ENCODE peak calls at places on chromosomes 4 and X, in nine cellular contexts. D is CD4-positive, alpha-beta T cell; S is tibial artery; B is brain microvascular endothelial cell; N is endothelial cell; Y is lower leg skin; J is HFFc6; C is astrocyte of the spinal cord; M is sigmoid colon. F is an unnamed sample.

GRCh38 chr4:7945709-7946380 is 6.2 kb upstream of the AFAP1 start:
- DNase-seq in D (no peak), S (no peak), B (no peak), N (no peak), Y (no peak), J (no peak), C (no peak), M (peak), F (peak)

GRCh38 chrX:153590961-153591956 is 7.7 kb downstream of the CCNQ start:
- DNase-seq in D (no peak), S (no peak), B (no peak), N (no peak), Y (no peak), J (no peak), C (no peak), M (no peak), F (no peak)

GRCh38 chrX:151000901-151001301 is 17.8 kb downstream of the HMGB3 start:
- DNase-seq in D (no peak), S (no peak), B (no peak), N (no peak), Y (no peak), J (no peak), C (no peak), M (no peak), F (peak)

GRCh38 chr4:119682080-119682479 is 53.5 kb upstream of the PDE5A start:
- DNase-seq in D (no peak), S (no peak), B (no peak), N (no peak), Y (no peak), J (no peak), C (no peak), M (no peak), F (no peak)

GRCh38 chrX:115017455-115017854 is at the start of gene IL13RA2:
- DNase-seq in D (no peak), S (no peak), B (peak), N (peak), Y (no peak), J (no peak), C (no peak), M (no peak), F (no peak)

GRCh38 chr4:6471303-6472007 is 959 bp downstream of the PPP2R2C start:
- DNase-seq in D (no peak), S (no peak), B (no peak), N (no peak), Y (peak), J (no peak), C (peak), M (peak), F (no peak)

GRCh38 chr4:67549123-67549522 is 3.8 kb upstream of the CENPC start:
- DNase-seq in D (no peak), S (no peak), B (no peak), N (no peak), Y (no peak), J (no peak), C (no peak), M (no peak), F (no peak)

GRCh38 chrX:106802388-106803275 is at the start of gene TBC1D8B:
- DNase-seq in D (peak), S (peak), B (peak), N (peak), Y (peak), J (peak), C (peak), M (peak), F (peak)

GRCh38 chr4:1208970-1209704 is 36.8 kb upstream of the SPON2 start:
- DNase-seq in D (no peak), S (peak), B (no peak), N (no peak), Y (no peak), J (no peak), C (no peak), M (peak), F (no peak)

GRCh38 chr4:1196421-1197183 is 24.2 kb upstream of the SPON2 start:
- DNase-seq in D (no peak), S (no peak), B (no peak), N (no peak), Y (no peak), J (no peak), C (no peak), M (peak), F (no peak)

GRCh38 chrX:23570674-23571343 is 96.5 kb upstream of the PRDX4 start:
- DNase-seq in D (no peak), S (no peak), B (no peak), N (no peak), Y (no peak), J (no peak), C (no peak), M (no peak), F (no peak)

GRCh38 chrX:10172867-10173266 is 16.1 kb downstream of the CLCN4 start:
- DNase-seq in D (no peak), S (no peak), B (no peak), N (no peak), Y (no peak), J (no peak), C (no peak), M (no peak), F (peak)

GRCh38 chrX:13649823-13650222 is 3.1 kb upstream of the TCEANC start:
- DNase-seq in D (no peak), S (no peak), B (peak), N (no peak), Y (no peak), J (no peak), C (peak), M (no peak), F (peak)

GRCh38 chr4:97605927-97606326 is 537.3 kb downstream of the STPG2 start:
- DNase-seq in D (no peak), S (no peak), B (no peak), N (no peak), Y (no peak), J (no peak), C (no peak), M (no peak), F (no peak)

GRCh38 chr4:15720846-15721245 is 18.0 kb downstream of the BST1 start:
- DNase-seq in D (no peak), S (no peak), B (no peak), N (no peak), Y (no peak), J (no peak), C (no peak), M (no peak), F (no peak)

GRCh38 chrX:9730078-9730477 is 35.6 kb downstream of the GPR143 start:
- DNase-seq in D (no peak), S (no peak), B (no peak), N (no peak), Y (no peak), J (no peak), C (no peak), M (no peak), F (no peak)

GRCh38 chr4:145473203-145473602 is 8.4 kb upstream of the SMAD1 start:
- DNase-seq in D (no peak), S (no peak), B (no peak), N (no peak), Y (no peak), J (no peak), C (no peak), M (no peak), F (no peak)

GRCh38 chrX:77436682-77437081 is 10.5 kb upstream of the FGF16 start:
- DNase-seq in D (no peak), S (no peak), B (peak), N (no peak), Y (no peak), J (peak), C (no peak), M (no peak), F (no peak)

GRCh38 chrX:29466441-29466840 is 748.9 kb upstream of the MAGEB2 start:
- DNase-seq in D (no peak), S (no peak), B (no peak), N (no peak), Y (no peak), J (no peak), C (peak), M (no peak), F (peak)

GRCh38 chr4:160848901-160849735 is 1314.7 kb downstream of the FSTL5 start:
- DNase-seq in D (no peak), S (no peak), B (peak), N (no peak), Y (no peak), J (no peak), C (peak), M (no peak), F (peak)

GRCh38 chrX:149275836-149276235 is 229.3 kb downstream of the IDS start:
- DNase-seq in D (no peak), S (no peak), B (no peak), N (no peak), Y (no peak), J (no peak), C (no peak), M (no peak), F (peak)

GRCh38 chr4:4270529-4270928 is 19.4 kb downstream of the LYAR start:
- DNase-seq in D (no peak), S (no peak), B (peak), N (no peak), Y (no peak), J (no peak), C (no peak), M (no peak), F (no peak)

GRCh38 chrX:79361192-79361870 is 5.8 kb downstream of the ITM2A start:
- DNase-seq in D (no peak), S (no peak), B (no peak), N (no peak), Y (no peak), J (no peak), C (no peak), M (no peak), F (no peak)

GRCh38 chrX:1147641-1148515 is 64.6 kb downstream of the CRLF2 start:
- DNase-seq in D (no peak), S (no peak), B (no peak), N (no peak), Y (no peak), J (no peak), C (no peak), M (peak), F (no peak)

GRCh38 chrX:132216806-132217202 is 2.4 kb downstream of the RAP2C start:
- DNase-seq in D (no peak), S (no peak), B (no peak), N (no peak), Y (no peak), J (peak), C (peak), M (no peak), F (peak)

GRCh38 chr4:153408932-153409331 is 57.2 kb upstream of the TMEM131L start:
- DNase-seq in D (no peak), S (no peak), B (no peak), N (no peak), Y (no peak), J (no peak), C (no peak), M (no peak), F (no peak)

GRCh38 chr4:76802546-76803021 is 95.4 kb downstream of the SOWAHB start:
- DNase-seq in D (no peak), S (no peak), B (peak), N (no peak), Y (no peak), J (no peak), C (peak), M (no peak), F (peak)

GRCh38 chr4:4614925-4615678 is 73.3 kb upstream of the STX18 start:
- DNase-seq in D (no peak), S (no peak), B (no peak), N (no peak), Y (peak), J (peak), C (peak), M (no peak), F (peak)

GRCh38 chr4:55303818-55304217 is 42.2 kb upstream of the SRD5A3 start:
- DNase-seq in D (no peak), S (no peak), B (peak), N (no peak), Y (no peak), J (peak), C (peak), M (no peak), F (peak)

GRCh38 chr4:152460488-152460887 is 75.4 kb downstream of the FBXW7 start:
- DNase-seq in D (no peak), S (no peak), B (peak), N (no peak), Y (no peak), J (peak), C (peak), M (no peak), F (peak)

GRCh38 chr4:90689739-90690138 is 562.5 kb downstream of the CCSER1 start:
- DNase-seq in D (no peak), S (no peak), B (no peak), N (no peak), Y (no peak), J (no peak), C (no peak), M (no peak), F (no peak)

GRCh38 chr4:134024251-134024650 is 177.3 kb downstream of the PABPC4L start:
- DNase-seq in D (no peak), S (no peak), B (no peak), N (peak), Y (no peak), J (peak), C (no peak), M (no peak), F (no peak)

GRCh38 chrX:123422875-123423274 is 238.8 kb downstream of the GRIA3 start:
- DNase-seq in D (no peak), S (no peak), B (peak), N (peak), Y (no peak), J (peak), C (peak), M (no peak), F (peak)

GRCh38 chr4:38469410-38469809 is 194.6 kb upstream of the KLF3 start:
- DNase-seq in D (no peak), S (no peak), B (no peak), N (no peak), Y (no peak), J (no peak), C (no peak), M (no peak), F (no peak)

GRCh38 chr4:151627491-151627890 is 133.3 kb downstream of the GATB start:
- DNase-seq in D (no peak), S (no peak), B (no peak), N (no peak), Y (no peak), J (peak), C (peak), M (no peak), F (no peak)

GRCh38 chr4:153064571-153064970 is 128.4 kb downstream of the FHDC1 start:
- DNase-seq in D (no peak), S (no peak), B (no peak), N (no peak), Y (no peak), J (no peak), C (no peak), M (no peak), F (no peak)

GRCh38 chr4:7793186-7793585 is 146.5 kb downstream of the AFAP1 start:
- DNase-seq in D (no peak), S (no peak), B (no peak), N (no peak), Y (no peak), J (no peak), C (no peak), M (no peak), F (no peak)

GRCh38 chrX:71657267-71657666 is 10.1 kb upstream of the LOC101059915 start:
- DNase-seq in D (no peak), S (no peak), B (no peak), N (no peak), Y (no peak), J (no peak), C (no peak), M (no peak), F (no peak)

DNA sequence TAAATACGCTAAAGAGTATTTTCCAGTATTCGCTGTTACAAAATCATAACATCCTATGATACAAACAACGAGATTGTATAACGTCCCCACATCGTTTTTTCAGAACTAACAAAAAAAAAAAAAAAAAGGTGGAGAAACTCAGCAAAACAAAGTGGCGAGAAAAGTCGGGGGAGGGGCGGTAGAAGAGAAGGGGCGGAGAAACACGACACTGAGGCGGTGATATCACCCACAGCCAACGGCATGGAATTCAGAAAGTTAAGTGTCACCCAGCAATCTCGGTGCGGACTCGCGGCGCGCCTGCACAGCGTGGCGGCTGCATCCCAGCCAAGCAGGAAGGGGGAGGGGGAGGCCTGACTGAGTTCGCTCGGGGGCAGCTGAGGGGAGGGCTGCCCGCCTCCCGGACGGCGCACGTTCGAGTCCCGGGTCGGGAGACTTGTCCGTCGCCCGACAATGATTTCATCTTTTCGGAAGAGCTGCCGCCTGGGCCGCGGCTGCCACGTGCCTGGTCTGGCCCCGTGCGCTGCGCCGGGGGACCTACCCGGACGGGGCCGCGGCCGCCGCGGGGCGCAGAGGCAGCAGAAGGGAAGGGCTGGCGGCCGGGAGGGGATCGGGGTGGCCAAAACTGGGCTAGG is 830 bp downstream of the SETD7 start:
- DNase-seq in D (peak), S (peak), B (peak), N (peak), Y (peak), J (peak), C (peak), M (peak), F (peak)
- TF ChIP-seq CTCF in D (no peak), S (peak), B (no peak), N (no peak), Y (no peak), J (no peak), C (no peak), M (no peak), F (no peak)

DNA sequence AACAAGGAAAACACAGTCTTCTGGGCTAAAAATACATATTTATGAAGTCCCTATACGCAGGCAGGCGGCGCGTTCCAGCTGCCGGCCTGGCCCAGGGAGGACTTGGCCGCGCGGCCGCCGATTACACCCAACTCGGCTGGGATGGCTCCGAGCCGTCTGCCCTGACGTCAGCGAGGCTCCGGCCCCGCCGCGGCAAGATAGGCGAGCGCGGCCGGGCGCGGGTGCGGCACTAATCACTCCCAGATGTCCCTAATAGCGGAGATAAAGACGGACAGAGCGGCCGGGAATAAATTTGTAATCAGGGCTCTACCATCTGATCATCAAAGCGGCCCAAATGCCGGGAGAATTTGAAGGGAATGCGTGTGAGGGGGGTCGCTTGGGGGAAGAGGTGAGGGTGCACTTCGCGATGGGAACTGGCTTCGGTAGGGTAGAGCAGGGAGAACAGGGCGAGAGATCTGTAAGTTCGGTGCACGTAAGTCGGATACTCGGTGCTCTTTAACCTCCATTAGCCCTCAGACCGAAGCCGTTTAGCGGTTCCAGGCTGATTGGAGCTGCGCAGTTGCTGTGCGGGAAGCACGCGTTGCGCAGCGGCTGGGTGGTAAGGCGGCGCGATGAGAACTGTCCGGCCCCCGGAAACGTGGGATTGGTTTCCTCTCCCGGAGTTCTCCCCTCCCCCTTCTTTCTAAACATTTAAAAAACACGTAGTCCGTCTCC is 7.7 kb downstream of the HAND2 start:
- DNase-seq in D (no peak), S (peak), B (peak), N (no peak), Y (peak), J (peak), C (peak), M (peak), F (peak)
- TF ChIP-seq CTCF in D (no peak), S (peak), B (peak), N (no peak), Y (no peak), J (peak), C (no peak), M (no peak), F (peak)

DNA sequence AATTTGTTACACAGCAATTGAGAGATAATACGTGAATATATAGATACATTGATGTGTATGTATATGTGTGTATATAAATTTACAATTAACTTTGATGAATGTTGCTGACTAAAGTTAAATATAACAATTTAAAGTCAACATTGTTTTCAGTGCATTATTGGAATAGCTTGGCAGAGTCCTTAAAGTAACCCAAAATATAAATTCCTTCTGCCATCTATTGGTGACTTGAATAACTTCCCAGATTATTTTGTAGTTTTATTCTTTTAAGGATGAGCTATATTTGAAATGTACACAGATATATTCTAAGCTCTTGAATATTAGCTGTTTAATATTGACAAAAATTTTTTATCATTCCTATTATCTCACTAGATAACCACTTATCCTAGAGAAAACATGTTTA is 298.2 kb upstream of the FSTL5 start:
- DNase-seq in D (no peak), S (no peak), B (no peak), N (no peak), Y (no peak), J (no peak), C (peak), M (no peak), F (no peak)
- TF ChIP-seq CTCF in D (no peak), S (no peak), B (no peak), N (peak), Y (no peak), J (no peak), C (peak), M (no peak), F (no peak)

GRCh38 chr4:87975466-87975865 is at the start of gene SPP1:
- DNase-seq in D (no peak), S (no peak), B (peak), N (peak), Y (no peak), J (peak), C (peak), M (no peak), F (no peak)
- TF ChIP-seq CTCF in D (no peak), S (no peak), B (peak), N (no peak), Y (no peak), J (peak), C (no peak), M (no peak), F (no peak)

GRCh38 chr4:109931318-109931717 is 18.6 kb downstream of the EGF start:
- DNase-seq in D (no peak), S (no peak), B (no peak), N (no peak), Y (no peak), J (no peak), C (no peak), M (no peak), F (no peak)
- TF ChIP-seq CTCF in D (no peak), S (no peak), B (peak), N (no peak), Y (no peak), J (peak), C (no peak), M (no peak), F (no peak)

F was measured in AG10803.